ENCODE peak calls at places on chromosomes 6 and 20, in ten cellular contexts. G is kidney epithelial cell, F is A673, M is GM10248, V is dorsolateral prefrontal cortex, W is retinal pigment epithelial cell, I is GM20000, Y is heart right ventricle, H is RWPE1, Z is heart left ventricle. D is an unnamed sample.

GRCh38 chr6:79878142-79878748 is 69.1 kb downstream of the ELOVL4 start:
- DNase-seq in H (no peak), Z (peak), I (no peak), F (no peak), V (peak), M (no peak), W (no peak), G (no peak), Y (peak), D (no peak)

GRCh38 chr6:3750324-3751018 is 1.0 kb downstream of the PXDC1 start:
- DNase-seq in M (no peak), Y (peak), Z (peak), W (no peak), H (peak), F (peak), I (peak), G (no peak), V (peak), D (no peak)

GRCh38 chr6:37625591-37626374 is 71.9 kb downstream of the MDGA1 start:
- DNase-seq in W (no peak), H (no peak), G (no peak), Z (no peak), F (no peak), Y (no peak), M (no peak), V (peak), I (no peak), D (no peak)

GRCh38 chr6:79495246-79495645 is 42.0 kb downstream of the LCA5 start:
- DNase-seq in M (no peak), G (no peak), H (no peak), F (no peak), Y (no peak), W (no peak), I (no peak), V (no peak), Z (no peak), D (no peak)

GRCh38 chr6:48069280-48069679 is 41.7 kb downstream of the PTCHD4 start:
- DNase-seq in V (no peak), Y (no peak), W (no peak), G (no peak), I (no peak), Z (no peak), M (no peak), F (no peak), H (no peak), D (no peak)

GRCh38 chr6:67666177-67666964 is 968.7 kb upstream of the ADGRB3 start:
- DNase-seq in G (no peak), Z (no peak), M (no peak), Y (no peak), V (no peak), F (no peak), H (no peak), W (no peak), I (no peak), D (no peak)

GRCh38 chr6:36633915-36634314 is 39.8 kb downstream of the SRSF3 start:
- DNase-seq in W (no peak), I (no peak), G (no peak), V (no peak), M (no peak), Y (peak), F (no peak), Z (peak), H (no peak), D (no peak)

GRCh38 chr20:45890077-45890996 is 671 bp downstream of the NEURL2 start:
- DNase-seq in F (peak), G (no peak), I (peak), V (peak), H (peak), M (peak), Z (peak), W (no peak), Y (peak), D (peak)

GRCh38 chr6:137202078-137202477 is 17.1 kb downstream of the IFNGR1 start:
- DNase-seq in V (peak), W (no peak), G (no peak), Y (no peak), F (peak), M (no peak), Z (peak), I (no peak), H (no peak), D (no peak)

GRCh38 chr6:73798592-73798991 is 102.6 kb downstream of the CD109 start:
- DNase-seq in Y (no peak), Z (no peak), G (peak), H (peak), M (peak), W (peak), F (peak), V (no peak), I (peak), D (no peak)

GRCh38 chr6:136284909-136285308 is 4.7 kb downstream of the BCLAF1 start:
- DNase-seq in H (peak), G (peak), F (peak), W (peak), M (no peak), Y (no peak), Z (no peak), V (no peak), I (no peak), D (no peak)

GRCh38 chr6:34151321-34152041 is 5.6 kb upstream of the GRM4 start:
- DNase-seq in I (no peak), V (peak), Y (no peak), H (no peak), Z (no peak), G (no peak), F (no peak), M (no peak), W (no peak), D (no peak)

GRCh38 chr20:23690581-23690980 is 1.7 kb upstream of the CST4 start:
- DNase-seq in F (no peak), V (no peak), Y (no peak), H (no peak), M (no peak), W (no peak), Z (no peak), I (no peak), G (no peak), D (no peak)

GRCh38 chr6:52587001-52587400 is 10.1 kb upstream of the TRAM2 start:
- DNase-seq in V (no peak), H (no peak), Z (no peak), I (no peak), M (no peak), Y (no peak), F (no peak), W (no peak), G (no peak), D (no peak)

GRCh38 chr6:15036690-15037245 is 209.1 kb upstream of the JARID2 start:
- DNase-seq in I (no peak), Z (peak), W (peak), V (peak), Y (peak), G (no peak), H (no peak), F (peak), M (no peak), D (no peak)

GRCh38 chr6:134452901-134453300 is 135.0 kb upstream of the SGK1 start:
- DNase-seq in M (no peak), Y (no peak), W (no peak), V (no peak), Z (no peak), H (peak), G (no peak), F (no peak), I (no peak), D (no peak)

GRCh38 chr6:71298459-71298858 is 9.8 kb downstream of the OGFRL1 start:
- DNase-seq in M (no peak), Z (no peak), I (no peak), Y (no peak), V (no peak), H (no peak), F (no peak), G (no peak), W (no peak), D (no peak)

GRCh38 chr20:38228436-38228835 is 32.1 kb downstream of the KIAA1755 start:
- DNase-seq in M (no peak), W (no peak), F (peak), Z (no peak), I (no peak), V (no peak), Y (no peak), G (no peak), H (peak), D (no peak)

GRCh38 chr20:7627734-7628663 is 312.3 kb downstream of the HAO1 start:
- DNase-seq in W (peak), F (no peak), H (peak), G (no peak), Y (no peak), V (no peak), M (no peak), I (no peak), Z (no peak), D (no peak)

GRCh38 chr20:11232249-11232648 is 558.5 kb upstream of the JAG1 start:
- DNase-seq in I (no peak), V (no peak), M (no peak), Y (no peak), G (no peak), F (no peak), H (no peak), Z (no peak), W (no peak), D (no peak)

GRCh38 chr20:59223750-59224149 is 60.1 kb downstream of the ZNF831 start:
- DNase-seq in F (no peak), H (no peak), Y (no peak), Z (no peak), I (no peak), G (no peak), V (no peak), W (no peak), M (no peak), D (no peak)

GRCh38 chr6:22512716-22513452 is 56.5 kb upstream of the HDGFL1 start:
- DNase-seq in I (no peak), W (peak), M (no peak), F (no peak), V (no peak), G (no peak), Z (no peak), H (no peak), Y (no peak), D (no peak)

GRCh38 chr6:53192590-53193232 is 44.1 kb upstream of the GCM1 start:
- DNase-seq in V (no peak), F (no peak), W (no peak), M (no peak), G (no peak), H (no peak), I (no peak), Y (no peak), Z (no peak), D (no peak)

GRCh38 chr6:169370666-169371343 is 117.2 kb upstream of the THBS2 start:
- DNase-seq in V (no peak), Y (no peak), G (no peak), H (no peak), I (no peak), W (no peak), F (no peak), M (no peak), Z (no peak), D (no peak)

GRCh38 chr6:95544517-95545225 is 32.7 kb upstream of the MANEA start:
- DNase-seq in H (no peak), M (no peak), G (no peak), V (no peak), I (no peak), F (no peak), Y (no peak), Z (no peak), W (no peak), D (no peak)

GRCh38 chr6:95545226-95545625 is 32.1 kb upstream of the MANEA start:
- DNase-seq in V (no peak), Z (no peak), F (no peak), H (no peak), Y (no peak), W (no peak), M (no peak), G (no peak), I (no peak), D (no peak)

GRCh38 chr6:95547043-95547442 is 30.3 kb upstream of the MANEA start:
- DNase-seq in G (no peak), I (no peak), W (no peak), H (no peak), Z (no peak), F (no peak), V (no peak), M (no peak), Y (no peak), D (no peak)

GRCh38 chr6:95545691-95546090 is 31.6 kb upstream of the MANEA start:
- DNase-seq in I (no peak), H (no peak), G (no peak), W (no peak), Z (no peak), V (no peak), F (no peak), M (no peak), Y (no peak), D (no peak)

DNA sequence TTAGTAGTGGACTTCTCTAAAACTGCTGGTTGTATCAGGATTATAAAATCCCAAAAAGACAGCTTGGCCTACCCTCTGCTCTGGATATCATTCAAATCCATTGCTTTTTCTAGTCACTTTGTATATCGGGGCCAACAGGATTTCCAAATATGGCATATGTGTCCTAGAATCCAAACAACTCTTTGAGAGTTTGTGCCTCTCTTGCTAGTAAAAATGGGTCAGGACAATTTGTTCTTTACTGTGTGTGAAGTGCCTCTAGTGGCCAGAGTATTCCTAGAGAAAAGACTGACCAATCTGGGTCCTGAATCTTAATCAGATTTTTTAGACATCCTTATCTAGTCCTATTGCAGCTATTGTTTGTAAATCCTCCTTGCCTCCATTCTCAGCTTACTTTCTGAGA is 33.5 kb upstream of the MANEA start:
- DNase-seq in G (no peak), F (no peak), V (no peak), I (no peak), H (no peak), Y (no peak), Z (no peak), W (no peak), M (no peak), D (no peak)
- TF ChIP-seq CTCF in G (no peak), F (no peak), V (no peak), I (no peak), H (no peak), Y (peak), Z (peak), W (no peak), M (no peak), D (no peak)

GRCh38 chr6:111872521-111873177 is 603 bp downstream of the FYN start:
- DNase-seq in F (no peak), Z (peak), I (peak), M (peak), V (no peak), H (no peak), G (no peak), W (no peak), Y (peak), D (peak)
- TF ChIP-seq CTCF in F (no peak), Z (no peak), I (no peak), M (no peak), V (no peak), H (no peak), G (no peak), W (peak), Y (peak), D (no peak)

GRCh38 chr20:52747736-52748135 is 224.4 kb upstream of the TSHZ2 start:
- DNase-seq in Y (no peak), G (no peak), M (no peak), V (no peak), Z (peak), F (peak), H (peak), W (no peak), I (no peak), D (no peak)
- TF ChIP-seq CTCF in Y (peak), G (peak), M (peak), V (no peak), Z (peak), F (peak), H (peak), W (peak), I (no peak), D (peak)

DNA sequence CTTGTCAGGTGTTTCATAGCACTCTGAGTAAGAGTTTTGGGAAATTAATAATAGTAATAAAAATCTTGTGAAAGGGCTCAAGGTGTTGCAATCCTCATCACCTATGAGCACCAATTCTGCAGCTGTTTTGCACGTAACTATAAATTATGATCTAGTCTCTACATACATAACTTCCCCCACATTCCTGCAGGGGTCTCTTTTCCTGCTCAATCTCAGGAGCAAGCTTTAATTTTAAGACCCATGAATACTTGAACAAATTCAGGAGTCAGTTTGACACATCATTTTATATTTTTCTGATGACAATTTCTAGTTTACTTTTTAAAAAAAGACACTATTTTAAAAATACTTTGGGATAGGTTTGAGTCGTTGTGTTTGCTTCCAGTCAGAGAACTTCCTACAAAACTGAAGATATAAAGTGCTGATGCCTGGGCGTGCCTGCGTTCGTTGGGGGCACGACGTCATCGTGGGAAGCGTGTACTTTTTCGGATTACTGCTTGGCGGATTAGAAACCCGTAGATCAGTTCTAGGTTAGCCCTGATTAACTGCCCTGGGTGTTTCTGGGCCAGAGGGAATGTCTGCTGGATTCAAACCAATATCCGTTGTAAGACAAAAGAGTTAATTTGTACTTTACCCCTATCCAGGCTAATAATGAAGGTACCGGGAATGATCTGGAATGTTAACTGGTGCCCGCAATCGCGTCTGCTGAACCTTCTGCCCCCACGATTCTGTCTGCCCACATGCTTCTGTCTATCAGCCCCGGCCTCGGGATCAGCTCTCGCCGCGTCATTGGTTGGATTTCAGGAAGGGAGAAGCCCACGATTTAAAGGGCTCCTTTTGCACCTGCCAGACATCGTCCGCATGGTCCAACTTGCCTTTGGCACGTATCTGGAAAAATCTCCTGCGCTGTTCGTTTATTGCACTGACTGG is 940 bp upstream of the E2F3 start:
- DNase-seq in F (peak), W (peak), G (peak), M (peak), V (no peak), Y (peak), I (peak), H (peak), Z (peak), D (peak)
- TF ChIP-seq CTCF in F (peak), W (peak), G (peak), M (no peak), V (peak), Y (peak), I (no peak), H (peak), Z (no peak), D (peak)

GRCh38 chr20:43243672-43244269 is 54.1 kb upstream of the PTPRT start:
- DNase-seq in Y (no peak), W (no peak), G (no peak), H (no peak), M (no peak), F (peak), Z (no peak), V (no peak), I (no peak), D (no peak)
- TF ChIP-seq CTCF in Y (peak), W (no peak), G (peak), H (peak), M (peak), F (peak), Z (peak), V (peak), I (no peak), D (peak)

DNA sequence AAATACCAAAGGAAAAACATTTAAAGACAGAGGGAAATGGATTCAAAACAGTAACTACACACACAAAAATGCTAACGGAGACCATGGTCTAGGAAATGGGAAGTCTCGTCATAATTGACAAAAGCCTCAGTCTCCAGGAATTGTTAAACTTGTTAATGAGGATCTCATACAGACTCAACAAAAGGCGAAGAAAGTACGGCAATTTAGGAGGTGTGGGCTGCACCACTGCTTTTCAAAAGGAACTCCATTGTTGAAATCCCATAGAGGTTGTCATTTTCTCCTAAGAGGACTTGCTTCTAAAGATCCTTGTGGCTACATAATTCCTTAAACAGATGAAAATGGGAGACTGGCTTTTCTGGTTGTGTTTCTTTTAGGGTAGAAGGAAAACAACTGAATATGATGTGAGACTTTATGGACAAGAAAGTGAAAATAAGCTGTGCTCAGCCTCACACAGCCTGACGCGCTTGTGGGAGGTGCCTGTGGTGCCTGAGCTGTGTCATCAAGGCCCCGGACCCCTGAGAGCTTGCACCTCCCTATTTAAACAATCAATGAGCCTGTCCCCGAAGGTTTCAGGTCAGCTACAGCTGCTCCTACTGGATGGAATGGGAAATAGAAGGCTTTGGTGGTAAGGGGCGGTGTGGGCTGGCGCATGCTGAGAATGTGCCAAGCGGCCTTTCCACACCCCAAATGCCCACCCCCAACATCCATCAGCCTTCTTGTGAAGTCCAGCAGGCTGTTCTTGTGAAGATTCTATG is 2.5 kb upstream of the CLDN20 start:
- DNase-seq in G (no peak), Y (no peak), F (no peak), Z (no peak), H (no peak), I (no peak), W (no peak), V (no peak), M (no peak), D (no peak)
- TF ChIP-seq CTCF in G (no peak), Y (no peak), F (no peak), Z (no peak), H (no peak), I (no peak), W (peak), V (no peak), M (no peak), D (peak)

GRCh38 chr6:41967312-41968287 is 26.0 kb upstream of the CCND3 start:
- DNase-seq in F (no peak), Y (no peak), M (no peak), V (no peak), G (peak), I (no peak), H (peak), W (no peak), Z (no peak), D (no peak)
- TF ChIP-seq CTCF in F (no peak), Y (no peak), M (no peak), V (no peak), G (no peak), I (no peak), H (no peak), W (no peak), Z (no peak), D (no peak)

GRCh38 chr20:61487346-61488022 is 235.4 kb downstream of the CDH4 start:
- DNase-seq in F (no peak), Y (no peak), Z (no peak), I (no peak), V (no peak), H (no peak), M (no peak), W (no peak), G (no peak), D (no peak)
- TF ChIP-seq CTCF in F (no peak), Y (no peak), Z (no peak), I (no peak), V (no peak), H (no peak), M (no peak), W (no peak), G (no peak), D (no peak)

D was measured in progenitor cell of endocrine pancreas.